ENCODE peak calls at places on chromosomes 1 and 21, in four cellular contexts. G is mucosa of descending colon, L is fibroblast of pulmonary artery, Z is tibial artery. X is an unnamed sample.

GRCh38 chr1:112393634-112393976 is 2.4 kb upstream of the CTTNBP2NL start:
- DNase-seq in L (peak), Z (no peak), G (peak), X (no peak)

GRCh38 chr21:41641510-41641815 is 125.4 kb downstream of the RIPK4 start:
- DNase-seq in Z (no peak), G (no peak), L (no peak), X (no peak)

GRCh38 chr1:119617751-119618691 is 30.0 kb downstream of the ZNF697 start:
- DNase-seq in G (no peak), Z (no peak), L (peak), X (no peak)

GRCh38 chr1:119622694-119623515 is 25.2 kb downstream of the ZNF697 start:
- DNase-seq in G (no peak), Z (no peak), L (no peak), X (no peak)

GRCh38 chr1:91529856-91530255 is 29.2 kb downstream of the CDC7 start:
- DNase-seq in Z (no peak), G (peak), L (peak), X (peak)

GRCh38 chr1:229887043-229887822 is 179.8 kb upstream of the GALNT2 start:
- DNase-seq in G (no peak), Z (no peak), L (no peak), X (no peak)

GRCh38 chr1:192949783-192950182 is 109.4 kb downstream of the UCHL5 start:
- DNase-seq in Z (no peak), G (no peak), L (peak), X (no peak)

GRCh38 chr21:34938079-34938764 is 110.9 kb downstream of the RUNX1 start:
- DNase-seq in G (no peak), L (peak), Z (no peak), X (peak)

GRCh38 chr1:164983023-164983650 is 373.4 kb downstream of the LMX1A start:
- DNase-seq in G (no peak), L (no peak), Z (no peak), X (no peak)

GRCh38 chr21:26756491-26757159 is 88.6 kb downstream of the ADAMTS1 start:
- DNase-seq in L (peak), G (no peak), Z (no peak), X (peak)

GRCh38 chr1:205453466-205453865 is 2.4 kb downstream of the BLACAT1 start:
- DNase-seq in L (no peak), Z (no peak), G (no peak), X (no peak)

GRCh38 chr1:235077571-235078479 is 50.8 kb downstream of the TOMM20 start:
- DNase-seq in L (no peak), Z (no peak), G (no peak), X (no peak)

GRCh38 chr1:5743435-5744095 is 248.7 kb downstream of the NPHP4 start:
- DNase-seq in Z (peak), G (no peak), L (no peak), X (no peak)

GRCh38 chr21:44012474-44013379 is 618 bp downstream of the TRAPPC10 start:
- DNase-seq in G (peak), L (peak), Z (peak), X (peak)

GRCh38 chr1:243345205-243345604 is 89.4 kb downstream of the SDCCAG8 start:
- DNase-seq in L (peak), G (no peak), Z (no peak), X (no peak)

GRCh38 chr1:150909585-150910185 is 16.5 kb upstream of the SETDB1 start:
- DNase-seq in L (no peak), G (no peak), Z (no peak), X (no peak)

GRCh38 chr1:165289556-165289955 is 67.0 kb downstream of the LMX1A start:
- DNase-seq in Z (no peak), G (no peak), L (no peak), X (no peak)

GRCh38 chr1:59061876-59062275 is 235.0 kb upstream of the FGGY start:
- DNase-seq in G (peak), Z (peak), L (peak), X (peak)

GRCh38 chr1:29239142-29239541 is 2.8 kb downstream of the PTPRU start:
- DNase-seq in L (no peak), G (no peak), Z (no peak), X (no peak)

GRCh38 chr1:156893048-156893953 is at the start of gene PEAR1:
- DNase-seq in Z (peak), G (no peak), L (peak), X (no peak)

GRCh38 chr21:46110499-46111192 is 12.7 kb downstream of the COL6A2 start:
- DNase-seq in L (no peak), G (peak), Z (peak), X (no peak)

GRCh38 chr1:226953175-226953800 is 13.2 kb downstream of the COQ8A start:
- DNase-seq in L (no peak), G (no peak), Z (peak), X (no peak)

GRCh38 chr1:204735042-204735441 is 49.5 kb upstream of the LRRN2 start:
- DNase-seq in Z (no peak), L (no peak), G (no peak), X (no peak)

GRCh38 chr1:21852282-21853129 is 40.4 kb downstream of the LDLRAD2 start:
- DNase-seq in Z (no peak), L (no peak), G (no peak), X (no peak)

GRCh38 chr1:24970926-24971530 is 41.0 kb upstream of the RUNX3 start:
- DNase-seq in Z (no peak), L (no peak), G (no peak), X (no peak)

GRCh38 chr1:208192989-208193388 is 51.2 kb downstream of the PLXNA2 start:
- DNase-seq in Z (no peak), L (peak), G (no peak), X (no peak)

GRCh38 chr1:47794081-47794480 is 203.1 kb downstream of the TRABD2B start:
- DNase-seq in G (no peak), L (no peak), Z (no peak), X (no peak)

GRCh38 chr1:238652346-238652968 is 733.9 kb upstream of the CHRM3 start:
- DNase-seq in G (no peak), Z (no peak), L (peak), X (peak)

GRCh38 chr1:182170941-182171461 is 109.5 kb upstream of the ZNF648 start:
- DNase-seq in L (no peak), G (no peak), Z (no peak), X (no peak)

GRCh38 chr1:174898102-174898802 is 101.5 kb upstream of the CACYBP start:
- DNase-seq in G (no peak), L (no peak), Z (no peak), X (no peak)

GRCh38 chr1:9366298-9366697 is 73.6 kb downstream of the SPSB1 start:
- DNase-seq in Z (no peak), G (no peak), L (no peak), X (no peak)

GRCh38 chr1:86515597-86515996 is 31.3 kb upstream of the CLCA4 start:
- DNase-seq in Z (no peak), L (peak), G (peak), X (no peak)

GRCh38 chr21:31364265-31364945 is 20.3 kb upstream of the TIAM1 start:
- DNase-seq in L (no peak), Z (no peak), G (no peak), X (no peak)

GRCh38 chr1:193694741-193695140 is 508.3 kb upstream of the B3GALT2 start:
- DNase-seq in G (no peak), Z (no peak), L (no peak), X (no peak)

GRCh38 chr1:22327411-22327810 is 124.2 kb upstream of the ZBTB40 start:
- DNase-seq in L (no peak), G (no peak), Z (peak), X (no peak)

GRCh38 chr1:94660994-94661393 is 119.4 kb upstream of the F3 start:
- DNase-seq in L (peak), Z (no peak), G (no peak), X (no peak)

DNA sequence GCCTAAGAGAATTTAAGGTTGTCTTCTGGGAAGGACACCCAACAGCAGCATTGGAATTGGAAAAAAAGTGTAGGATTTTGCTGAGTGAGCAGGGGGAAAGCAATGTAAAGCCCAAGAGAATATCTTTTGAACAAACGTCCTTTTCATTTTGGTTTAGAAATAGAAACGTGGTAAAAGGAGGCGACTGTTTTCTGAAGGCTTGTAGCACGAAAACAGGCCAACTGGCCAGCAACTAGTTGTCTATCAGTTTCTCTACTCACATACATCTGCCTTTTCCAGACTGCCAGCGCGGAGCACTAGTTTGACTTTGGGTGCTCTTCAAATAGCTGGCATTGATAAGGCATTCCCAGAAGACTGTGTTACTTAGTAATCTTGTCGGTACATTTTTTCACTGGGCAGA is 1.2 kb upstream of the LRRC8C start:
- DNase-seq in L (no peak), Z (no peak), G (no peak), X (no peak)
- H3K4me3 ChIP-seq in L (no peak), Z (peak), G (no peak), X (no peak)

GRCh38 chr1:10456079-10456478 is 6.2 kb downstream of the CORT start:
- DNase-seq in G (no peak), L (no peak), Z (no peak), X (no peak)

GRCh38 chr1:10450156-10450801 is 448 bp downstream of the CORT start:
- DNase-seq in G (no peak), L (no peak), Z (no peak), X (no peak)

GRCh38 chr1:10446790-10447422 is 2.9 kb upstream of the CORT start:
- DNase-seq in L (no peak), Z (no peak), G (no peak), X (no peak)

GRCh38 chr1:10449731-10450130 is at the start of gene CORT:
- DNase-seq in G (no peak), L (no peak), Z (no peak), X (no peak)

GRCh38 chr1:10451286-10451685 is 1.5 kb downstream of the CORT start:
- DNase-seq in G (no peak), L (peak), Z (no peak), X (peak)
- H3K4me3 ChIP-seq in G (no peak), L (peak), Z (no peak), X (no peak)

GRCh38 chr1:53324321-53324720 is 3.5 kb downstream of the LRP8 start:
- DNase-seq in G (no peak), Z (no peak), L (no peak), X (no peak)
- H3K4me3 ChIP-seq in G (no peak), Z (no peak), L (no peak), X (no peak)

GRCh38 chr1:240827786-240828185 is 215.8 kb upstream of the GREM2 start:
- DNase-seq in G (no peak), Z (no peak), L (no peak), X (no peak)
- H3K4me3 ChIP-seq in G (no peak), Z (no peak), L (no peak), X (no peak)

DNA sequence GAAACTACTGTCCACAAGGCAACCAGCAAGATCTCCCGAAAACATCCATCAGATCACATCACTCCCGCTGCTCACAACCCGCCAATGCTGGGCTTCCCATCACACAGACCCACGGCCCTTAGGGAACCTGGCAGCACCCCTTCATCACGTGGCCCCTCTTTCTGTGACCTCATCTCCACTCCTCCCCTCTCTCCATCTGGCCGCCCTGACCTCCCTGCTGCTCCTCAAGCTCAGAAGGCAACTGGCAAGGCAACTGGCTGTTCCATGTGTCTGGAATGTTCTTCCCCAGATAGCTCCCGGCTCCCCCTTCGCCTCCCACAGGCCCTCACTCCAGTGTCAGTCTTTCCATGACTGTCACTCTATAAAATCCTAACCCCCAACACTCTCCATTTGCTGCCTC is 113.0 kb upstream of the ERG start:
- DNase-seq in L (no peak), G (no peak), Z (peak), X (no peak)
- H3K4me3 ChIP-seq in L (no peak), G (no peak), Z (peak), X (no peak)

GRCh38 chr1:51661081-51661518 is 44.2 kb downstream of the OSBPL9 start:
- DNase-seq in L (peak), Z (no peak), G (no peak), X (peak)
- H3K4me3 ChIP-seq in L (no peak), Z (no peak), G (no peak), X (no peak)

DNA sequence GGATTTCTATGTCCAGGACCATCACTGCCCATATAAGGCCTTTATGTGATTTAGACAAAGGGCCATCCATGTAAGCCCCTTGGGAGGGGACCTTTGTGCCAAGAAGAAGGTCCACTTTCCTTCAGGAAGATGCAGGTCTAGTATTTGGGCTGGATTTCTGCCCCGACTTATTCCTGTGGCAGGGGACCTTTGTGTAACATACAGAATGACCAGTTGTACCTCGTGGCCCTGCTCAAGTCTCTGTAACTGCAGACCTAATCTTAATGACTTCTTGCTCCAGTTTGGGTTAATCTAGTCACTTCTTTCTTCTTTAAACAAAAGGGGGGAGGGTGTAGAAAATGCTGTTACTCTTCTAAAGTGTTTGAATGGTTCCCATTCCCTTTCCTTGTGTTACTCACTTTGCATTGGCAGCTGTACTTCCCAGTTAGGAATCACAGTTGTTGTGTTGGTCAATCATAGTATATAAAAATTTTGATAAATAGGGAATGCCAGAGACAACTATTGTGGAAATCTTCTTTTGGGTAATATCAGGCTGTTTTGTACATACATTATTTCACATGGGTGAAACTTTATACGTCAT is 54.2 kb downstream of the MIGA1 start:
- DNase-seq in Z (no peak), L (peak), G (no peak), X (peak)
- H3K4me3 ChIP-seq in Z (no peak), L (no peak), G (no peak), X (no peak)

GRCh38 chr1:169260478-169260877 is 107.1 kb downstream of the NME7 start:
- DNase-seq in L (no peak), G (no peak), Z (no peak), X (no peak)
- H3K4me3 ChIP-seq in L (no peak), G (no peak), Z (no peak), X (no peak)

X was measured in brain microvascular endothelial cell.